ENCODE peak calls at places on chromosomes 7 and 10, in six cellular contexts. M is NCI-H1694 treated with DMSO at 0.1 percent for 48 hours, A is A549, U is ELR, Q is psoas muscle, J is bronchial epithelial cell. N is an unnamed sample.

GRCh38 chr7:25897261-25897782 is 254.7 kb upstream of the NFE2L3 start:
- DNase-seq in M (no peak), A (no peak), U (no peak), Q (no peak), J (no peak), N (no peak)

GRCh38 chr7:19916011-19916410 is 142.6 kb upstream of the TMEM196 start:
- DNase-seq in M (no peak), A (no peak), U (peak), Q (no peak), J (peak), N (peak)

GRCh38 chr10:90732581-90732980 is 125.3 kb downstream of the HTR7 start:
- DNase-seq in M (no peak), A (no peak), U (no peak), Q (no peak), J (no peak), N (no peak)

GRCh38 chr7:13749026-13749425 is 240.4 kb downstream of the ETV1 start:
- DNase-seq in M (no peak), A (no peak), U (no peak), Q (no peak), J (no peak), N (no peak)

GRCh38 chr10:113626809-113627370 is 37.0 kb downstream of the NRAP start:
- DNase-seq in M (no peak), A (no peak), U (no peak), Q (no peak), J (no peak), N (no peak)

GRCh38 chr7:103343758-103344452 is 662 bp downstream of the DNAJC2 start:
- DNase-seq in M (peak), A (peak), U (peak), Q (no peak), J (peak), N (peak)

GRCh38 chr10:70776455-70777005 is 8.6 kb downstream of the TBATA start:
- DNase-seq in M (no peak), A (no peak), U (no peak), Q (no peak), J (no peak), N (no peak)

GRCh38 chr10:114593240-114593792 is 64.8 kb downstream of the ABLIM1 start:
- DNase-seq in M (no peak), A (no peak), U (no peak), Q (no peak), J (no peak), N (no peak)

GRCh38 chr10:48788551-48788950 is 103.9 kb downstream of the WDFY4 start:
- DNase-seq in M (no peak), A (no peak), U (no peak), Q (no peak), J (peak), N (no peak)

GRCh38 chr10:73060738-73061635 is 35.7 kb downstream of the P4HA1 start:
- DNase-seq in M (peak), A (peak), U (peak), Q (no peak), J (peak), N (peak)

GRCh38 chr7:20331231-20331880 is 656 bp downstream of the ITGB8 start:
- DNase-seq in M (no peak), A (peak), U (peak), Q (peak), J (no peak), N (no peak)

GRCh38 chr10:6567203-6567703 is 12.8 kb downstream of the PRKCQ start:
- DNase-seq in M (no peak), A (no peak), U (no peak), Q (no peak), J (no peak), N (no peak)

GRCh38 chr7:1705856-1706255 is 35.8 kb downstream of the ELFN1 start:
- DNase-seq in M (no peak), A (no peak), U (no peak), Q (no peak), J (no peak), N (no peak)

GRCh38 chr7:31811650-31812461 is 124.8 kb downstream of the PPP1R17 start:
- DNase-seq in M (peak), A (no peak), U (peak), Q (no peak), J (peak), N (peak)